ENCODE peak calls at places on chromosomes 2 and 18, in five cellular contexts. One of them, this sample, is unnamed.

GRCh38 chr2:88091943-88092342 is 24.3 kb downstream of the SMYD1 start:
- DNase-seq in SW480: no peak
- DNase-seq in left colon: no peak
- DNase-seq in RPMI8226: no peak
- DNase-seq in T-cell: no peak
- DNase-seq in this sample: no peak

GRCh38 chr2:229407170-229407569 is 136.1 kb upstream of the PID1 start:
- DNase-seq in SW480: peak
- DNase-seq in left colon: peak
- DNase-seq in RPMI8226: no peak
- DNase-seq in T-cell: no peak
- DNase-seq in this sample: no peak

GRCh38 chr2:127661072-127661618 is 14.2 kb downstream of the LIMS2 start:
- DNase-seq in SW480: no peak
- DNase-seq in left colon: no peak
- DNase-seq in RPMI8226: no peak
- DNase-seq in T-cell: no peak
- DNase-seq in this sample: no peak

GRCh38 chr2:23571066-23571465 is 186.1 kb downstream of the KLHL29 start:
- DNase-seq in SW480: no peak
- DNase-seq in left colon: no peak
- DNase-seq in RPMI8226: no peak
- DNase-seq in T-cell: no peak
- DNase-seq in this sample: no peak

GRCh38 chr18:46182633-46183401 is 78.6 kb downstream of the HAUS1 start:
- DNase-seq in SW480: no peak
- DNase-seq in left colon: no peak
- DNase-seq in RPMI8226: no peak
- DNase-seq in T-cell: no peak
- DNase-seq in this sample: no peak

GRCh38 chr2:28322887-28323483 is 69.7 kb upstream of the FOSL2 start:
- DNase-seq in SW480: no peak
- DNase-seq in left colon: no peak
- DNase-seq in RPMI8226: no peak
- DNase-seq in T-cell: no peak
- DNase-seq in this sample: no peak

GRCh38 chr2:236503100-236503499 is 66.5 kb upstream of the ACKR3 start:
- DNase-seq in SW480: no peak
- DNase-seq in left colon: no peak
- DNase-seq in RPMI8226: no peak
- DNase-seq in T-cell: no peak
- DNase-seq in this sample: no peak

GRCh38 chr2:44706584-44707553 is 234.6 kb upstream of the SIX3 start:
- DNase-seq in SW480: no peak
- DNase-seq in left colon: no peak
- DNase-seq in RPMI8226: no peak
- DNase-seq in T-cell: no peak
- DNase-seq in this sample: no peak

GRCh38 chr2:181165199-181165868 is 184.9 kb downstream of the UBE2E3 start:
- DNase-seq in SW480: no peak
- DNase-seq in left colon: no peak
- DNase-seq in RPMI8226: peak
- DNase-seq in T-cell: peak
- DNase-seq in this sample: no peak

GRCh38 chr2:81976998-81977397 is 1672.4 kb upstream of the LRRTM1 start:
- DNase-seq in SW480: no peak
- DNase-seq in left colon: no peak
- DNase-seq in RPMI8226: no peak
- DNase-seq in T-cell: no peak
- DNase-seq in this sample: no peak

GRCh38 chr2:95015261-95015918 is 10.1 kb upstream of the MAL start:
- DNase-seq in SW480: no peak
- DNase-seq in left colon: no peak
- DNase-seq in RPMI8226: no peak
- DNase-seq in T-cell: no peak
- DNase-seq in this sample: peak

GRCh38 chr2:170252414-170252813 is 74.5 kb downstream of the MYO3B start:
- DNase-seq in SW480: no peak
- DNase-seq in left colon: no peak
- DNase-seq in RPMI8226: no peak
- DNase-seq in T-cell: no peak
- DNase-seq in this sample: no peak

GRCh38 chr2:237184923-237185580 is 99.4 kb downstream of the COPS8 start:
- DNase-seq in SW480: no peak
- DNase-seq in left colon: no peak
- DNase-seq in RPMI8226: no peak
- DNase-seq in T-cell: no peak
- DNase-seq in this sample: no peak

GRCh38 chr18:8121091-8121490 is 488.1 kb upstream of the RAB12 start:
- DNase-seq in SW480: no peak
- DNase-seq in left colon: no peak
- DNase-seq in RPMI8226: no peak
- DNase-seq in T-cell: no peak
- DNase-seq in this sample: no peak

GRCh38 chr2:217047209-217047998 is 187.5 kb upstream of the TNP1 start:
- DNase-seq in SW480: no peak
- DNase-seq in left colon: no peak
- DNase-seq in RPMI8226: no peak
- DNase-seq in T-cell: no peak
- DNase-seq in this sample: no peak

GRCh38 chr2:202831241-202831997 is 40.1 kb downstream of the ICA1L start:
- DNase-seq in SW480: peak
- DNase-seq in left colon: peak
- DNase-seq in RPMI8226: peak
- DNase-seq in T-cell: peak
- DNase-seq in this sample: peak

GRCh38 chr18:48545690-48546365 is 7.0 kb downstream of the CTIF start:
- DNase-seq in SW480: no peak
- DNase-seq in left colon: peak
- DNase-seq in RPMI8226: no peak
- DNase-seq in T-cell: no peak
- DNase-seq in this sample: no peak

GRCh38 chr2:32231959-32232358 is 32.7 kb downstream of the NLRC4 start:
- DNase-seq in SW480: no peak
- DNase-seq in left colon: no peak
- DNase-seq in RPMI8226: no peak
- DNase-seq in T-cell: no peak
- DNase-seq in this sample: no peak

GRCh38 chr2:60839126-60839813 is 42.1 kb upstream of the REL start:
- DNase-seq in SW480: no peak
- DNase-seq in left colon: no peak
- DNase-seq in RPMI8226: no peak
- DNase-seq in T-cell: no peak
- DNase-seq in this sample: no peak

GRCh38 chr2:46416280-46416679 is 63.1 kb upstream of the TMEM247 start:
- DNase-seq in SW480: no peak
- DNase-seq in left colon: no peak
- DNase-seq in RPMI8226: no peak
- DNase-seq in T-cell: no peak
- DNase-seq in this sample: no peak

This sample was measured in stimulated activated CD8-positive, alpha-beta memory T cell treated with anti-CD3 and anti-CD28 coated beads, Interleukin-4, amount 100 ng/mL, for 48 hours.